ENCODE peak calls at places on chromosomes 3 and 15, in four cellular contexts. One of them, this sample, is unnamed.

GRCh38 chr15:99073008-99073714 is 31.7 kb upstream of the SYNM start:
- DNase-seq in K562: no peak
- DNase-seq in HepG2: no peak
- DNase-seq in WTC11: no peak
- DNase-seq in this sample: no peak

GRCh38 chr3:24521306-24522154 is 26.9 kb upstream of the THRB start:
- DNase-seq in K562: peak; percentile 56
- DNase-seq in HepG2: peak; percentile 36
- DNase-seq in WTC11: peak; percentile 64
- DNase-seq in this sample: peak; percentile 63

GRCh38 chr3:140467104-140467577 is 210.7 kb upstream of the TRIM42 start:
- DNase-seq in K562: no peak
- DNase-seq in WTC11: no peak
- DNase-seq in HepG2: peak; percentile 25
- DNase-seq in this sample: no peak

GRCh38 chr15:29570931-29571727 is 251.1 kb downstream of the TJP1 start:
- DNase-seq in WTC11: peak; percentile 81
- DNase-seq in K562: no peak
- DNase-seq in HepG2: no peak
- DNase-seq in this sample: peak; percentile 38

GRCh38 chr15:63435416-63435815 is 53.8 kb upstream of the CA12 start:
- DNase-seq in K562: no peak
- DNase-seq in WTC11: no peak
- DNase-seq in HepG2: no peak
- DNase-seq in this sample: no peak

GRCh38 chr15:70055601-70056051 is 42.1 kb downstream of the TLE3 start:
- DNase-seq in WTC11: no peak
- DNase-seq in K562: peak; percentile 12
- DNase-seq in HepG2: no peak
- DNase-seq in this sample: no peak

GRCh38 chr3:157128771-157129671 is 30.9 kb downstream of the CCNL1 start:
- DNase-seq in WTC11: peak; percentile 18
- DNase-seq in K562: no peak
- DNase-seq in HepG2: peak; percentile 40
- DNase-seq in this sample: no peak

GRCh38 chr3:178295257-178295912 is 240.9 kb upstream of the KCNMB2 start:
- DNase-seq in K562: no peak
- DNase-seq in HepG2: no peak
- DNase-seq in WTC11: no peak
- DNase-seq in this sample: no peak

GRCh38 chr3:119360736-119361462 is 66.7 kb downstream of the ARHGAP31 start:
- DNase-seq in WTC11: no peak
- DNase-seq in K562: no peak
- DNase-seq in HepG2: no peak
- DNase-seq in this sample: no peak

GRCh38 chr15:95495033-95495541 is 835.4 kb upstream of the NR2F2 start:
- DNase-seq in K562: no peak
- DNase-seq in WTC11: no peak
- DNase-seq in HepG2: no peak
- DNase-seq in this sample: no peak

GRCh38 chr3:71189480-71189879 is 394.0 kb downstream of the FOXP1 start:
- DNase-seq in HepG2: no peak
- DNase-seq in K562: no peak
- DNase-seq in WTC11: no peak
- DNase-seq in this sample: no peak

GRCh38 chr3:28328188-28329151 is 20.1 kb upstream of the ZCWPW2 start:
- DNase-seq in WTC11: no peak
- DNase-seq in K562: peak; percentile 17
- DNase-seq in HepG2: no peak
- DNase-seq in this sample: no peak

GRCh38 chr15:29289179-29289578 is 19.6 kb upstream of the NSMCE3 start:
- DNase-seq in HepG2: no peak
- DNase-seq in WTC11: no peak
- DNase-seq in K562: no peak
- DNase-seq in this sample: no peak

GRCh38 chr15:58559904-58560588 is 128.3 kb downstream of the LIPC start:
- DNase-seq in HepG2: no peak
- DNase-seq in WTC11: no peak
- DNase-seq in K562: no peak
- DNase-seq in this sample: no peak

GRCh38 chr3:61371123-61371522 is 119.9 kb upstream of the FHIT start:
- DNase-seq in K562: peak; percentile 27
- DNase-seq in HepG2: peak; percentile 10
- DNase-seq in WTC11: peak; percentile 40
- DNase-seq in this sample: peak; percentile 36

GRCh38 chr3:146803746-146804145 is 198.6 kb upstream of the PLSCR5 start:
- DNase-seq in K562: no peak
- DNase-seq in WTC11: no peak
- DNase-seq in HepG2: no peak
- DNase-seq in this sample: no peak

GRCh38 chr3:186901135-186901734 is 29.1 kb upstream of the ST6GAL1 start:
- DNase-seq in WTC11: no peak
- DNase-seq in K562: no peak
- DNase-seq in HepG2: no peak
- DNase-seq in this sample: no peak

GRCh38 chr3:192920406-192920805 is 2.8 kb upstream of the MB21D2 start:
- DNase-seq in K562: no peak
- DNase-seq in WTC11: no peak
- DNase-seq in HepG2: no peak
- DNase-seq in this sample: no peak
- TF ChIP-seq ELF4 in K562: no peak
- TF ChIP-seq ELF4 in WTC11: no peak
- TF ChIP-seq ELF4 in HepG2: no peak
- TF ChIP-seq ELF4 in this sample: no peak

DNA sequence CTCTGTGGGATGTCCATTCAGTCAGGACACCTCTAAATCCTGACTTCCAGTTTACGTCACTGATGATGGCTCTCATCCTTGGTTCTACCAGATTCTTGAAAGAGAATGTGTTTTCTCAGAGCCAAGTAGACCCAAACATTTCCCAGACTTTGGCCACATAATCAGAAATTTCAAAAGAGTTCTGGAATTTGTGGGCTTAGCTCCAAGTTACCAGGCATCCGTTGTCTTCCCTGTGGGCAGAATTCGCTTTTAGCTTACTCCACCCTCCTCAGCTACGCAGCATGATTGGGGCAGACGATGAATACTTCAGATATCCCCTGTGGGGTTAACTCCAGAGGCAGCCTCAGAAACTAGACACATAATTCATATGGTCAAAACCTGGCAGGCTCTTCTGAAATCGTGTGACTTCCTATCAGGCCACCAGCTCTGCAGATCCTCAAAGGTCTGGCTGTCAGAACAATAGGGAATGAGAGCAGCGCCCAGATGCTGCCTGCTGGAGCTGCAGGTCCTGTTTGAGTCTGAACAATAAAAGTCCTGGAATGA is 30.6 kb downstream of the CRTC3 start:
- DNase-seq in K562: no peak
- DNase-seq in HepG2: no peak
- DNase-seq in WTC11: no peak
- DNase-seq in this sample: no peak
- TF ChIP-seq ELF4 in K562: no peak
- TF ChIP-seq ELF4 in HepG2: no peak
- TF ChIP-seq ELF4 in WTC11: no peak
- TF ChIP-seq ELF4 in this sample: no peak

GRCh38 chr15:78004919-78005634 is 72.4 kb downstream of the TBC1D2B start:
- DNase-seq in HepG2: no peak
- DNase-seq in K562: no peak
- DNase-seq in WTC11: no peak
- DNase-seq in this sample: no peak
- TF ChIP-seq ELF4 in HepG2: no peak
- TF ChIP-seq ELF4 in K562: no peak
- TF ChIP-seq ELF4 in WTC11: no peak
- TF ChIP-seq ELF4 in this sample: no peak

GRCh38 chr3:152176998-152177397 is 91.7 kb upstream of the MBNL1 start:
- DNase-seq in K562: no peak
- DNase-seq in HepG2: no peak
- DNase-seq in WTC11: no peak
- DNase-seq in this sample: no peak
- TF ChIP-seq ELF4 in K562: no peak
- TF ChIP-seq ELF4 in HepG2: no peak
- TF ChIP-seq ELF4 in WTC11: no peak
- TF ChIP-seq ELF4 in this sample: no peak

DNA sequence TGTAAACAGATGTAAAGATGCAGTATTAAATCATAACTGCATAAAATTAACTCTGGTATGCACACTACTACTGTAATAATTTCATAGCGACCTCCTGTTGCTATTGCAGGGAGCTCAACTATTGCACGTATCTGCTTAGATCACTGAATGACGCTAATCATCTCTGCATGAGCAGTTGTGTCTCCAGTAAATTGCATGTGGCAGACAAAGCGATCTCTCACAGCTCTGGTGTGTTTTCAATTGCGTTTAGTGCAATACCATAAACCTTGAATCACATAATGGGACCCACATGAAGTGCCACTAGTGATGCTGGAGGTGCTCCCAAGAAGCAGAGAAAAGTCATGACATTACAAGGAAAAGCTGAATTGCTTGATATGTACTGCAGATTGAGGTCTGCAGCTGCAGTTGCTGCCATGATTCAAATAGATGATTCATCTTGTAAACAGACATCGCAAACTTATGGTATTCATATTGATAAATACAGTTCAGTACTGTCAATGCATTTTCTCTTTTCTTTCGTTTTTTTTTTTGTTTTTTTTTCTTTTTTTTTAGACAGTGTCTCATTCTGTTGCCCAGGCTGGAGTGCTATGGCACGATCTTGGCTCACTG is 30.2 kb upstream of the LCTL start:
- DNase-seq in K562: no peak
- DNase-seq in HepG2: no peak
- DNase-seq in WTC11: no peak
- DNase-seq in this sample: no peak
- TF ChIP-seq ELF4 in K562: no peak
- TF ChIP-seq ELF4 in HepG2: no peak
- TF ChIP-seq ELF4 in WTC11: no peak
- TF ChIP-seq ELF4 in this sample: no peak

DNA sequence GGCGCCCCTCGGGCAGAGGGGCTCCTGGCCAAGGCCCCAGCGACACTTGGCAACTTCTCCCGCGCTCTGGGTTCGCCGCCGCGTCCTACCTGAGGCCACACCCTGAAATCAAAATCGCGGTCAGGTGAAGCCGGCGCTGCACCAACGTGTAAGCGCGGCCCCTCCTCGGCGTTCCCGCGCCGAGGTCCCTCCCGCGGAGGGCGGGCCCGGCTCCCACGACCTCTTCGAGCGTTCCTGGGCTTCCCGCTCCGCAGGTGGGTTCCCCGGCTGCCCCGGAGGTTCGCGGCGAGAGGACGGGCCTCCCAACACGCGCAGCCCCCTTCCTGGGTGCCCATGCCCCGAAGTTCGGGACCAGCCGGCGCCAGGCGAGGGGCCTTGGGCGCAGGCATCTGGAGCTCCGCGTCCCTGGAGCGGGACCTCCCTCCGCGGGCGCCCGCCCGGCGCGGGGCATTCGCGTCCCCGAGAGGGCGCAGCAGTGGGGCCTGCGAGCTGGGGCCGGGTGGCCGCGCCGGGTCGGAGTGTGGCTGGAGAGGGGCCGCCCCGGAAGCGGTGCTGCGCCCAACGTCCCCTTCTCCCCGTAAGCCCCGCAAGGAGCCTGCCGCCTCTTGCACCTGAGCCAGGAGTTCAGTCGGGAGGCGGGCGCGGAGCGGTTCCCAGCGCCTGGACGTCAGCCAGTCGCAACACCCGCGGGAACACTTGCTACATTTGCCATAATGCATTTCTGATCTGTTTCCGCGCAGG is 13.7 kb downstream of the PAK6 start:
- DNase-seq in WTC11: peak; percentile 68
- DNase-seq in K562: no peak
- DNase-seq in HepG2: no peak
- DNase-seq in this sample: no peak
- TF ChIP-seq ELF4 in WTC11: peak; percentile 46
- TF ChIP-seq ELF4 in K562: no peak
- TF ChIP-seq ELF4 in HepG2: no peak
- TF ChIP-seq ELF4 in this sample: no peak

GRCh38 chr15:94066811-94067210 is 164.6 kb upstream of the MCTP2 start:
- DNase-seq in HepG2: no peak
- DNase-seq in WTC11: no peak
- DNase-seq in K562: no peak
- DNase-seq in this sample: no peak

GRCh38 chr15:94069834-94070233 is 161.5 kb upstream of the MCTP2 start:
- DNase-seq in HepG2: no peak
- DNase-seq in K562: no peak
- DNase-seq in WTC11: no peak
- DNase-seq in this sample: no peak

GRCh38 chr15:94075349-94075748 is 156.0 kb upstream of the MCTP2 start:
- DNase-seq in WTC11: no peak
- DNase-seq in HepG2: no peak
- DNase-seq in K562: no peak
- DNase-seq in this sample: no peak

GRCh38 chr15:94066046-94066445 is 165.3 kb upstream of the MCTP2 start:
- DNase-seq in K562: no peak
- DNase-seq in WTC11: no peak
- DNase-seq in HepG2: no peak
- DNase-seq in this sample: no peak

GRCh38 chr15:94070341-94071275 is 160.8 kb upstream of the MCTP2 start:
- DNase-seq in WTC11: peak; percentile 11
- DNase-seq in HepG2: no peak
- DNase-seq in K562: no peak
- DNase-seq in this sample: peak; percentile 47
- TF ChIP-seq ELF4 in WTC11: no peak
- TF ChIP-seq ELF4 in HepG2: no peak
- TF ChIP-seq ELF4 in K562: no peak
- TF ChIP-seq ELF4 in this sample: no peak

This sample was measured in HEK293T.